ENCODE peak calls at places on chromosome 17, in four cellular contexts. One of them, this sample, is unnamed. For H3K36me3, the result is how much of the 10 kb centered on the place peaks cover.

GRCh38 chr17:42188749-42189650 is 3.7 kb upstream of the HCRT start:
- DNase-seq in right atrium auricular region: no peak
- DNase-seq in H7: peak
- DNase-seq in upper lobe of right lung: no peak
- DNase-seq in this sample: no peak

GRCh38 chr17:66207936-66208335 is 16.0 kb upstream of the CEP112 start:
- DNase-seq in right atrium auricular region: no peak
- DNase-seq in H7: no peak
- DNase-seq in upper lobe of right lung: no peak
- DNase-seq in this sample: no peak

GRCh38 chr17:48100591-48101011 is 677 bp downstream of the CBX1 start:
- DNase-seq in right atrium auricular region: no peak
- DNase-seq in H7: peak
- DNase-seq in upper lobe of right lung: peak
- DNase-seq in this sample: no peak

GRCh38 chr17:18026408-18026776 is 12.6 kb downstream of the ATPAF2 start:
- DNase-seq in right atrium auricular region: no peak
- DNase-seq in H7: no peak
- DNase-seq in upper lobe of right lung: no peak
- DNase-seq in this sample: no peak

GRCh38 chr17:68011199-68011665 is 15.0 kb upstream of the C17orf58 start:
- DNase-seq in right atrium auricular region: no peak
- DNase-seq in H7: peak
- DNase-seq in upper lobe of right lung: peak
- DNase-seq in this sample: no peak

GRCh38 chr17:55426851-55427586 is 5.4 kb upstream of the MMD start:
- DNase-seq in right atrium auricular region: no peak
- DNase-seq in H7: no peak
- DNase-seq in upper lobe of right lung: no peak
- DNase-seq in this sample: no peak

GRCh38 chr17:69228576-69228975 is at the start of gene ABCA10:
- DNase-seq in right atrium auricular region: no peak
- DNase-seq in H7: no peak
- DNase-seq in upper lobe of right lung: no peak
- DNase-seq in this sample: no peak

GRCh38 chr17:17032131-17032692 is 10.0 kb upstream of the MPRIP start:
- DNase-seq in right atrium auricular region: no peak
- DNase-seq in H7: peak
- DNase-seq in upper lobe of right lung: peak
- DNase-seq in this sample: no peak

GRCh38 chr17:48127371-48128051 is 19.9 kb downstream of the SNX11 start:
- DNase-seq in right atrium auricular region: no peak
- DNase-seq in H7: no peak
- DNase-seq in upper lobe of right lung: no peak
- DNase-seq in this sample: peak

GRCh38 chr17:32355649-32356377 is 5.9 kb downstream of the ZNF207 start:
- DNase-seq in right atrium auricular region: no peak
- DNase-seq in H7: peak
- DNase-seq in upper lobe of right lung: no peak
- DNase-seq in this sample: no peak

GRCh38 chr17:8144401-8145295 is 7.6 kb downstream of the PER1 start:
- DNase-seq in right atrium auricular region: no peak
- DNase-seq in H7: peak
- DNase-seq in upper lobe of right lung: peak
- DNase-seq in this sample: no peak

GRCh38 chr17:61152898-61153297 is 246.7 kb upstream of the TBX2 start:
- DNase-seq in right atrium auricular region: no peak
- DNase-seq in H7: no peak
- DNase-seq in upper lobe of right lung: no peak
- DNase-seq in this sample: no peak
- H3K36me3 ChIP-seq in right atrium auricular region: under half
- H3K36me3 ChIP-seq in H7: under half
- H3K36me3 ChIP-seq in upper lobe of right lung: under half
- H3K36me3 ChIP-seq in this sample: under half

GRCh38 chr17:83105512-83105911 is 26.1 kb downstream of the METRNL start:
- DNase-seq in right atrium auricular region: no peak
- DNase-seq in H7: no peak
- DNase-seq in upper lobe of right lung: no peak
- DNase-seq in this sample: no peak
- H3K4me3 ChIP-seq in right atrium auricular region: no peak
- H3K4me3 ChIP-seq in H7: no peak
- H3K4me3 ChIP-seq in upper lobe of right lung: no peak
- H3K4me3 ChIP-seq in this sample: no peak

GRCh38 chr17:29278692-29279091 is 15.3 kb downstream of the NUFIP2 start:
- DNase-seq in right atrium auricular region: no peak
- DNase-seq in H7: no peak
- DNase-seq in upper lobe of right lung: no peak
- DNase-seq in this sample: no peak

GRCh38 chr17:29273924-29274323 is 20.0 kb downstream of the NUFIP2 start:
- DNase-seq in right atrium auricular region: no peak
- DNase-seq in H7: no peak
- DNase-seq in upper lobe of right lung: no peak
- DNase-seq in this sample: no peak

GRCh38 chr17:29283496-29283895 is 10.5 kb downstream of the NUFIP2 start:
- DNase-seq in right atrium auricular region: no peak
- DNase-seq in H7: no peak
- DNase-seq in upper lobe of right lung: no peak
- DNase-seq in this sample: no peak

DNA sequence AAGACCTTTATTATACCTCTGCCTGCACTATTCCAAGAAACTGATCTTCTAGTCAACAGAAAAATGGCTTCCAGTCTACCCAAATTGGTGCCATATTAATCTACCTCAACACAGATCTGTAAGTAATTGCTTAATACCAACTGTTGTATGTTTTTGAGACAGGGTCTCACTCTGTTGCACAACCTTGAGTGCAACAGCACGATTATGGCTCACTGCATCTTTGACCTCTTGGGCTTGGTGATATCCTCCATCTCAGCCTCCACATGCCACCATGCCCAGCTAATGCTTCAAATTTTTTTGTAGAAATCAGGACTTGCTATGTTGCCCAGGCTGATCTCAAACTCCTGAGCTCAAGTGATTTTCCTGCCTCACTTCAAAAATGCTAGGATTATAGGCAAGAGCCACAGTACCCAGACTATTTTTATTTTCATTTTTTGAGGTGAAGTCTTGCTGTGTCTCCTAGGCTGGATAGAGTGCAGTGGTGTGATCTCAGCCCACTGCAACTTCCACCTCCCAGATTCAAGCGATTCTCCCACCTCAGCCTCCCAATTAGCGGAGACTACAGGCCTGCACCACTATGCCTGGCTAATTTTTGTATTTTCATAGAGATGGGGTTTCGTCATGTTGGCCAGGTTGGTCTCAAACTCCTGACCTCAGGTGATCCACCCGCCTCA is 14.4 kb downstream of the NUFIP2 start:
- DNase-seq in right atrium auricular region: no peak
- DNase-seq in H7: no peak
- DNase-seq in upper lobe of right lung: no peak
- DNase-seq in this sample: no peak
- H3K36me3 ChIP-seq in right atrium auricular region: half or more
- H3K36me3 ChIP-seq in H7: under half
- H3K36me3 ChIP-seq in upper lobe of right lung: half or more
- H3K36me3 ChIP-seq in this sample: under half

GRCh38 chr17:82861393-82861775 is 21.6 kb upstream of the ZNF750 start:
- DNase-seq in right atrium auricular region: no peak
- DNase-seq in H7: no peak
- DNase-seq in upper lobe of right lung: no peak
- DNase-seq in this sample: no peak

GRCh38 chr17:82858376-82859126 is 18.7 kb upstream of the ZNF750 start:
- DNase-seq in right atrium auricular region: no peak
- DNase-seq in H7: peak
- DNase-seq in upper lobe of right lung: no peak
- DNase-seq in this sample: no peak

GRCh38 chr17:82860606-82861392 is 21.0 kb upstream of the ZNF750 start:
- DNase-seq in right atrium auricular region: no peak
- DNase-seq in H7: peak
- DNase-seq in upper lobe of right lung: no peak
- DNase-seq in this sample: no peak

GRCh38 chr17:82862191-82862590 is 22.4 kb upstream of the ZNF750 start:
- DNase-seq in right atrium auricular region: no peak
- DNase-seq in H7: no peak
- DNase-seq in upper lobe of right lung: no peak
- DNase-seq in this sample: no peak

DNA sequence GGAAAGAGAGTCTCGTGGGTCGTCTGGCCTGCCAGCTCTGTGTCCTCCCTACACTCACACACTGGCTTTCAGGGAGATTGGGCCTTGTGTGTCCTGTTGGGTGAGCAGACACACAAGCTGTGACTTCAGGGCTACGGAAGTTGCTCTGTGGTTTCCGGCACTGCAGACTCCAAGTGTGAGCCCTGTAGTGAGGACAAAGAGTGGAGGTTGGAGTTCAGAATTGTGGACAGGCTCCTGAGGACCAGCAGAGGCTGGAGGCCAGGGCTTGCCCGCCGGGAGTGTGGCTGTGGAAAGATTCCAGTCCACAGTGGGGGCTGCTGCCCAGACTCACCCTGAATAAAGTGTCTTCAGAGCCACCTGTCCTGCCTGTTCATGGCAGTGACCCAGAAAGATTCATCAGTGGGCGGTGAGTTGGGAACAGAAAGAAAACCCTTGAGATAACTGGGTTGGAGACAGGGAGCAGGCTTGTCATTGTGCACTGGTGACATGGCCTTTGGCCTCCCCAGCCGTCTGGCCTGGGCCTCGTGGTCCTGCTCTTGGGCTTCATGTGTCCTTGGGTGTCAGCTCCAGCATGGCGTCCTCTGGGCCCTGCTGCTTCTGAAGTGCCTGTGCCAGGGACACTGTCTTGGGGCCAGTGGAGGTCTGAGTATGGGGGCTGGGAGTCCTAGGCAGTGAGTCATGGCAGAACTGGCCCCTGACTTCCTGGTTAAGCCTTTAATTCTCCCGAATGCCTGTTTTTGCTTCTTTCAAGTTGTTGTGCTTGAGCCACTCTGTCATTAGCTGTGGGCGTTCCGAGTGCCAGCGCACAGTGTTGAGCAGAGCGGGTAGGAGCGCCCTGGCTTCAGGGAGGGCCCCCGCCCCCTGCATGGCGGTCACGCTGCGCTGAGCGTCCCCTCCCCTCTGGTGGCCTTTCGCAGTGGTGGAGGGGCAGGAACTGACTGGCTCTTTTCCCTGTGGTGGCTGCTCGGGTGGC is 19.9 kb upstream of the ZNF750 start:
- DNase-seq in right atrium auricular region: no peak
- DNase-seq in H7: peak
- DNase-seq in upper lobe of right lung: peak
- DNase-seq in this sample: peak
- H3K4me3 ChIP-seq in right atrium auricular region: no peak
- H3K4me3 ChIP-seq in H7: no peak
- H3K4me3 ChIP-seq in upper lobe of right lung: no peak
- H3K4me3 ChIP-seq in this sample: peak

GRCh38 chr17:74771319-74771914 is 4.7 kb downstream of the NAT9 start:
- DNase-seq in right atrium auricular region: no peak
- DNase-seq in H7: no peak
- DNase-seq in upper lobe of right lung: no peak
- DNase-seq in this sample: no peak

GRCh38 chr17:74775409-74776043 is 619 bp downstream of the NAT9 start:
- DNase-seq in right atrium auricular region: no peak
- DNase-seq in H7: no peak
- DNase-seq in upper lobe of right lung: no peak
- DNase-seq in this sample: no peak

GRCh38 chr17:74772071-74772470 is 4.1 kb downstream of the NAT9 start:
- DNase-seq in right atrium auricular region: no peak
- DNase-seq in H7: no peak
- DNase-seq in upper lobe of right lung: no peak
- DNase-seq in this sample: no peak

GRCh38 chr17:74773871-74774286 is 2.3 kb downstream of the NAT9 start:
- DNase-seq in right atrium auricular region: no peak
- DNase-seq in H7: no peak
- DNase-seq in upper lobe of right lung: no peak
- DNase-seq in this sample: no peak

DNA sequence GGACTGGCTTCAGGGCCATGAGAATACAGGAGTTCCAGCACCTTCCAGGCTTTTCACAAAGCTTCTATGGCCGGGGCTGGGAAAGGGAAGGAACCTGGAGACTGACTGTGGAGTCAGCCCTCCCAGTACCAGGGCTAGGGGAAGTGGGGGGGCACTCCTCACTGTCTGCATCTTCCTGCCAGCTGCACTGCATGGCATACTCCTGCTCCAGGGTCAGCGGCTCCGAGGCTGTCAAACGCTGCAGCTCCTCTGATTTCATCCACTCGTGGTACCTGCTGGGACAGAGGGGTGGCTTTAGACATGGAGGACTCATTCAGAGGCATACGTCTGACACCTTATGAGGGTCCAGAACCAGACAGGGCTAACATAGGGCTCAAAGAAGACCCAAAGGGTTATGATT is 2.7 kb downstream of the NAT9 start:
- DNase-seq in right atrium auricular region: no peak
- DNase-seq in H7: no peak
- DNase-seq in upper lobe of right lung: no peak
- DNase-seq in this sample: no peak
- H3K36me3 ChIP-seq in right atrium auricular region: under half
- H3K36me3 ChIP-seq in H7: under half
- H3K36me3 ChIP-seq in upper lobe of right lung: under half
- H3K36me3 ChIP-seq in this sample: under half